ENCODE peak calls at places on chromosomes 1 and 21, in seven cellular contexts. C is BE2C, D is heart left ventricle, O is prostate gland, A is stomach, W is uterus, V is A549. G is an unnamed sample.

GRCh38 chr21:46096596-46096981 is 1.3 kb upstream of the COL6A2 start:
- DNase-seq in C (no peak), D (no peak), O (no peak), A (no peak), W (peak; percentile 26), V (no peak), G (no peak)

GRCh38 chr1:39952359-39953110 is 2.4 kb upstream of the MFSD2A start:
- DNase-seq in C (no peak), D (no peak), O (no peak), A (peak; percentile 44), W (no peak), V (no peak), G (no peak)

GRCh38 chr21:18170221-18170620 is 74.4 kb upstream of the CHODL start:
- DNase-seq in C (no peak), D (no peak), O (no peak), A (no peak), W (no peak), V (no peak), G (no peak)

GRCh38 chr21:28899220-28899619 is 93.5 kb downstream of the LTN1 start:
- DNase-seq in C (no peak), D (no peak), O (no peak), A (no peak), W (no peak), V (no peak), G (no peak)

GRCh38 chr1:36924282-36924791 is 110.0 kb downstream of the GRIK3 start:
- DNase-seq in C (no peak), D (peak; percentile 43), O (peak; percentile 8), A (peak; percentile 49), W (no peak), V (peak; percentile 9), G (peak; percentile 24)

GRCh38 chr1:37901191-37901892 is 42.0 kb upstream of the MTF1 start:
- DNase-seq in C (no peak), D (no peak), O (no peak), A (no peak), W (no peak), V (no peak), G (no peak)

GRCh38 chr1:244601336-244601735 is 51.6 kb upstream of the DESI2 start:
- DNase-seq in C (no peak), D (no peak), O (no peak), A (no peak), W (no peak), V (no peak), G (no peak)

GRCh38 chr1:31433396-31433930 is 20.4 kb downstream of the SERINC2 start:
- DNase-seq in C (no peak), D (no peak), O (no peak), A (peak; percentile 24), W (no peak), V (no peak), G (no peak)

GRCh38 chr1:85396194-85396593 is 68.8 kb downstream of the DDAH1 start:
- DNase-seq in C (no peak), D (no peak), O (no peak), A (no peak), W (no peak), V (no peak), G (no peak)

GRCh38 chr1:85393490-85393889 is 71.5 kb downstream of the DDAH1 start:
- DNase-seq in C (no peak), D (no peak), O (no peak), A (no peak), W (no peak), V (no peak), G (no peak)

GRCh38 chr1:85397490-85398044 is 67.4 kb downstream of the DDAH1 start:
- DNase-seq in C (no peak), D (no peak), O (no peak), A (no peak), W (no peak), V (no peak), G (no peak)

GRCh38 chr1:85398391-85399064 is 66.4 kb downstream of the DDAH1 start:
- DNase-seq in C (no peak), D (no peak), O (no peak), A (no peak), W (no peak), V (peak; percentile 36), G (no peak)

DNA sequence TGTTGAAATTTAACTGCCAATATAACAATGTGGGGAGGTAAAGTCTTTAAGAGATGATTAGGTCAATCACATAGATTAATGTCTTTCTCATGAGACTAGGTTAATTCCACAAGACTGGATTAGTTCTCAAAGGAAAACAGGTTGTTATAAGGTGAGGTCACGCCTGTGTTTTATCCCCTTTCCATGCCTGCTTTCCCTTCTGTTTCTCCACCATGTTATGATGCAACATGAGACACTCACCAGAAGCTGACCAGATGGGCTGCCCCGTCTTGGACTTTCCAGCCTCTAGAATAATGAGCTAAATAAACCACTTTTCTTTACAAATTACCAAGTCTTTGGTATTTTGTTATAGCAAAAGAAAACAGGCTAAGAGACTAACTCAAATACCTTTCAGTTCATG is 70.8 kb downstream of the DDAH1 start:
- DNase-seq in C (no peak), D (no peak), O (no peak), A (no peak), W (no peak), V (no peak), G (no peak)
- H3K4me3 ChIP-seq in C (no peak overlapping the region), D (no peak overlapping the region), O (no peak overlapping the region), A (no peak overlapping the region), W (no peak overlapping the region), V (no peak overlapping the region), G (no peak overlapping the region)

GRCh38 chr1:10532357-10532756 is 57.6 kb downstream of the PEX14 start:
- DNase-seq in C (no peak), D (no peak), O (no peak), A (no peak), W (no peak), V (no peak), G (no peak)

GRCh38 chr1:10529772-10530171 is 55.0 kb downstream of the PEX14 start:
- DNase-seq in C (no peak), D (no peak), O (no peak), A (no peak), W (no peak), V (no peak), G (no peak)

GRCh38 chr1:10530281-10530740 is 55.6 kb downstream of the PEX14 start:
- DNase-seq in C (peak; percentile 61), D (peak; percentile 39), O (peak; percentile 64), A (peak; percentile 61), W (peak; percentile 52), V (no peak), G (no peak)

GRCh38 chr1:10529096-10529495 is 54.3 kb downstream of the PEX14 start:
- DNase-seq in C (no peak), D (no peak), O (no peak), A (no peak), W (no peak), V (no peak), G (no peak)

GRCh38 chr1:10530756-10531155 is 56.0 kb downstream of the PEX14 start:
- DNase-seq in C (no peak), D (no peak), O (no peak), A (no peak), W (no peak), V (no peak), G (no peak)
- H3K4me3 ChIP-seq in C (no peak overlapping the region), D (no peak overlapping the region), O (no peak overlapping the region), A (no peak overlapping the region), W (no peak overlapping the region), V (no peak overlapping the region), G (no peak overlapping the region)

GRCh38 chr1:92922378-92923035 is 38.8 kb downstream of the DIPK1A start:
- DNase-seq in C (no peak), D (no peak), O (no peak), A (no peak), W (no peak), V (peak; percentile 72), G (no peak)
- H3K4me3 ChIP-seq in C (no peak overlapping the region), D (no peak overlapping the region), O (no peak overlapping the region), A (no peak overlapping the region), W (no peak overlapping the region), V (peak overlapping the region; percentile 15), G (no peak overlapping the region)

DNA sequence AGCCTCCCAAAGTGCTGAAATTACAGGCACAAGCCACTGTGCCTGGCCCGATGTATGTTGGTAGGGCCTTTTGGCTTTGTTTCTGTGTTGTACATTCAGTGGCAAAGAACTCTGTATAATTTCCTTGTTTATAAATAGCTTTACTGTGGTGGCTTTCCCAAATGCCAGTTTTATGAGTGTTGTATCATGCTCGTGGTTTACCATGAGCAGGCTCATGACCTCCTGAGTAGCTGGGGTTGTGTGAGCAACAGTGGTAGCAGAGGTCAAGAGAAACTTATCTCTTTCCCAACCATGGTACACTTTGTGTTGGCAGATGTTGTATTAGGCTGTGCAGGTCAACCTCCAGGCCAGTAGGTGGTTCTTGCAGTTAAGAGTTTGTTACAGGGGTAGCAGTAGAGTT is 420.4 kb upstream of the BEND5 start:
- DNase-seq in C (no peak), D (no peak), O (no peak), A (no peak), W (no peak), V (no peak), G (no peak)
- H3K4me3 ChIP-seq in C (no peak overlapping the region), D (no peak overlapping the region), O (no peak overlapping the region), A (no peak overlapping the region), W (no peak overlapping the region), V (no peak overlapping the region), G (no peak overlapping the region)

GRCh38 chr1:183913556-183913955 is 108.6 kb downstream of the RGL1 start:
- DNase-seq in C (no peak), D (no peak), O (no peak), A (no peak), W (no peak), V (no peak), G (no peak)

GRCh38 chr1:183914891-183915290 is 110.0 kb downstream of the RGL1 start:
- DNase-seq in C (no peak), D (no peak), O (no peak), A (no peak), W (no peak), V (no peak), G (no peak)

GRCh38 chr1:183912265-183912886 is 107.5 kb downstream of the RGL1 start:
- DNase-seq in C (no peak), D (no peak), O (no peak), A (no peak), W (no peak), V (no peak), G (no peak)

GRCh38 chr1:183915634-183916510 is 111.0 kb downstream of the RGL1 start:
- DNase-seq in C (peak; percentile 80), D (peak; percentile 78), O (peak; percentile 70), A (peak; percentile 63), W (peak; percentile 85), V (peak; percentile 87), G (peak; percentile 72)

DNA sequence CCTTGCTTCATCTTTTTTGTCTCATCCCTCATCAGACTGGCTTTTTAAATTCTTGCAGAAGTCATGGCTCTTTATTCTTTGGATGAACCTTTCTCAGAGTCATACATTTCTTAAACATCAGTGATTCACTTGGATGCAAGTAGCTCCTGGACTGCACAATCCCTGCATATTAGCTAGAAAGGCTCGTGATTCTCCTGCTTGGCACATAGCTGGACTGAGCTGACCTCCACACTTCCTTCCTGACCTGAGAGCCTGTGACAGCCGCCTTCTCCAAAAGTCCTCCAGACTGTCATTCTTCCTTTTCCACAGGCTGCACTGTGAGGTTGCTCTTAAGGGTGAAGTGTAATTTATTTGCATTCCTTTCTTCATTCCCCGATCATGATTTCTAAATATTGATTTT is 109.4 kb downstream of the RGL1 start:
- DNase-seq in C (no peak), D (no peak), O (no peak), A (no peak), W (no peak), V (no peak), G (no peak)
- H3K4me3 ChIP-seq in C (no peak overlapping the region), D (no peak overlapping the region), O (no peak overlapping the region), A (no peak overlapping the region), W (no peak overlapping the region), V (no peak overlapping the region), G (no peak overlapping the region)